ENCODE peak calls at places on chromosome 10, in five cellular contexts. N is amniotic epithelial cell; L is occipital lobe; Q is activated T-helper 1 cell treated with anti-CD3 and anti-CD28 coated beads, Interleukin-2, amount 50 U/mL, for 16 hours; V is T-helper 9 cell. R is an unnamed sample.

GRCh38 chr10:43237128-43237527 is 29.7 kb downstream of the RASGEF1A start:
- DNase-seq in N (no peak), L (no peak), Q (no peak), V (no peak), R (no peak)

GRCh38 chr10:121860810-121861209 is 67.0 kb downstream of the ATE1 start:
- DNase-seq in N (no peak), L (no peak), Q (no peak), V (no peak), R (no peak)

GRCh38 chr10:86715156-86715795 is 41.1 kb upstream of the BMPR1A start:
- DNase-seq in N (no peak), L (no peak), Q (no peak), V (no peak), R (no peak)

GRCh38 chr10:48538611-48539010 is 66.3 kb downstream of the ARHGAP22 start:
- DNase-seq in N (no peak), L (no peak), Q (no peak), V (no peak), R (no peak)

GRCh38 chr10:104736006-104736405 is 94.9 kb downstream of the SORCS3 start:
- DNase-seq in N (no peak), L (no peak), Q (no peak), V (no peak), R (no peak)

GRCh38 chr10:22629843-22630228 is 84.5 kb downstream of the PIP4K2A start:
- DNase-seq in N (no peak), L (no peak), Q (no peak), V (no peak), R (no peak)

GRCh38 chr10:63534723-63535122 is 13.5 kb downstream of the REEP3 start:
- DNase-seq in N (no peak), L (no peak), Q (no peak), V (no peak), R (no peak)

GRCh38 chr10:131109291-131109690 is 202.2 kb downstream of the TCERG1L start:
- DNase-seq in N (no peak), L (no peak), Q (no peak), V (no peak), R (no peak)

GRCh38 chr10:110725809-110726641 is 81.9 kb downstream of the RBM20 start:
- DNase-seq in N (peak; percentile 71), L (no peak), Q (no peak), V (no peak), R (no peak)

GRCh38 chr10:69107667-69108066 is 16.3 kb upstream of the VPS26A start:
- DNase-seq in N (no peak), L (no peak), Q (no peak), V (no peak), R (no peak)

GRCh38 chr10:112811741-112812551 is 138.1 kb upstream of the TCF7L2 start:
- DNase-seq in N (peak; percentile 83), L (peak; percentile 11), Q (no peak), V (no peak), R (no peak)

GRCh38 chr10:121792198-121792597 is 135.6 kb downstream of the ATE1 start:
- DNase-seq in N (peak; percentile 76), L (no peak), Q (no peak), V (no peak), R (no peak)

GRCh38 chr10:90148121-90148855 is 446.9 kb downstream of the KIF20B start:
- DNase-seq in N (peak; percentile 98), L (no peak), Q (no peak), V (no peak), R (no peak)

GRCh38 chr10:4246881-4247358 is 461.9 kb upstream of the KLF6 start:
- DNase-seq in N (peak; percentile 97), L (no peak), Q (no peak), V (no peak), R (no peak)

GRCh38 chr10:114151486-114151885 is 22.5 kb downstream of the CCDC186 start:
- DNase-seq in N (peak; percentile 77), L (no peak), Q (no peak), V (no peak), R (no peak)

GRCh38 chr10:96831867-96832720 is at the start of gene LCOR:
- DNase-seq in N (peak; percentile 86), L (peak; percentile 76), Q (peak; percentile 72), V (peak; percentile 74), R (peak; percentile 89)

GRCh38 chr10:111347386-111348005 is 270.7 kb downstream of the ADRA2A start:
- DNase-seq in N (no peak), L (no peak), Q (no peak), V (no peak), R (no peak)

GRCh38 chr10:24456319-24456718 is 247.4 kb downstream of the KIAA1217 start:
- DNase-seq in N (peak; percentile 98), L (no peak), Q (no peak), V (no peak), R (no peak)

GRCh38 chr10:5515948-5516761 is 8.6 kb upstream of the CALML3 start:
- DNase-seq in N (no peak), L (no peak), Q (no peak), V (no peak), R (no peak)

GRCh38 chr10:95832216-95833037 is 75.3 kb upstream of the CC2D2B start:
- DNase-seq in N (no peak), L (no peak), Q (peak; percentile 2), V (peak; percentile 7), R (no peak)

GRCh38 chr10:103851261-103851660 is 4.1 kb downstream of the SH3PXD2A start:
- DNase-seq in N (no peak), L (no peak), Q (no peak), V (no peak), R (no peak)

GRCh38 chr10:60170250-60170649 is 219.4 kb downstream of the ANK3 start:
- DNase-seq in N (peak; percentile 65), L (no peak), Q (no peak), V (no peak), R (no peak)

GRCh38 chr10:123995082-123995460 is 98.3 kb downstream of the CHST15 start:
- DNase-seq in N (no peak), L (no peak), Q (no peak), V (no peak), R (no peak)

GRCh38 chr10:83142074-83142563 is 997.2 kb upstream of the GHITM start:
- DNase-seq in N (peak; percentile 58), L (no peak), Q (no peak), V (no peak), R (no peak)

GRCh38 chr10:70440296-70441160 is 953 bp downstream of the NODAL start:
- DNase-seq in N (no peak), L (no peak), Q (no peak), V (no peak), R (no peak)

GRCh38 chr10:86077871-86078638 is 288.5 kb downstream of the GRID1 start:
- DNase-seq in N (no peak), L (no peak), Q (no peak), V (no peak), R (peak; percentile 23)